ENCODE peak calls at places on chromosome 13, in ten cellular contexts. N is EL; V is activated effector memory CD4-positive, alpha-beta T cell treated with Interleukin-2 at 50 U/mL for 16 hours; P is right cardiac atrium; M is activated CD4-positive, alpha-beta T cell treated with anti-CD3 and anti-CD28 coated beads for 1 hour; G is mucosa of descending colon; L is tibial artery; H is ovary; W is NCI-H82; Q is progenitor cell of endocrine pancreas. C is an unnamed sample.
A peak's percentile ranks its signal among the peaks of the same experiment; 100 is the strongest.

GRCh38 chr13:46624353-46624752 is 71.4 kb downstream of the LRCH1 start:
- DNase-seq in N (no peak), V (no peak), P (no peak), M (no peak), G (no peak), L (no peak), H (no peak), W (no peak), Q (no peak), C (no peak)

GRCh38 chr13:89227356-89227755 is 1556.2 kb downstream of the SLITRK5 start:
- DNase-seq in N (no peak), V (no peak), P (no peak), M (no peak), G (no peak), L (no peak), H (no peak), W (no peak), Q (no peak), C (no peak)

GRCh38 chr13:48501705-48502104 is 31.2 kb downstream of the RCBTB2 start:
- DNase-seq in N (no peak), V (no peak), P (no peak), M (no peak), G (no peak), L (no peak), H (no peak), W (no peak), Q (no peak), C (no peak)

GRCh38 chr13:51015973-51016372 is 95.1 kb downstream of the C13orf42 start:
- DNase-seq in N (no peak), V (no peak), P (no peak), M (no peak), G (no peak), L (no peak), H (no peak), W (no peak), Q (no peak), C (no peak)

GRCh38 chr13:49307365-49307764 is 59.6 kb downstream of the CDADC1 start:
- DNase-seq in N (no peak), V (no peak), P (peak; percentile 81), M (no peak), G (no peak), L (peak; percentile 76), H (no peak), W (no peak), Q (no peak), C (no peak)

GRCh38 chr13:96020155-96020575 is 33.0 kb downstream of the UGGT2 start:
- DNase-seq in N (peak; percentile 50), V (no peak), P (no peak), M (no peak), G (peak; percentile 54), L (no peak), H (no peak), W (peak; percentile 78), Q (no peak), C (peak; percentile 77)

GRCh38 chr13:34805347-34805746 is 136.7 kb upstream of the NBEA start:
- DNase-seq in N (peak; percentile 42), V (no peak), P (no peak), M (no peak), G (no peak), L (no peak), H (no peak), W (no peak), Q (no peak), C (no peak)

GRCh38 chr13:41613471-41613870 is 156.1 kb downstream of the RGCC start:
- DNase-seq in N (no peak), V (no peak), P (no peak), M (no peak), G (no peak), L (no peak), H (no peak), W (no peak), Q (no peak), C (no peak)

GRCh38 chr13:100818706-100819105 is 144.1 kb upstream of the TMTC4 start:
- DNase-seq in N (no peak), V (no peak), P (no peak), M (no peak), G (no peak), L (no peak), H (no peak), W (no peak), Q (no peak), C (no peak)

GRCh38 chr13:99686944-99687382 is 185.7 kb downstream of the TM9SF2 start:
- DNase-seq in N (no peak), V (no peak), P (no peak), M (no peak), G (peak; percentile 44), L (no peak), H (no peak), W (no peak), Q (no peak), C (no peak)

GRCh38 chr13:68048802-68049359 is 818.7 kb upstream of the PCDH9 start:
- DNase-seq in N (no peak), V (no peak), P (no peak), M (no peak), G (no peak), L (no peak), H (no peak), W (no peak), Q (no peak), C (no peak)

GRCh38 chr13:107992542-107992941 is 222.8 kb downstream of the LIG4 start:
- DNase-seq in N (no peak), V (no peak), P (no peak), M (no peak), G (no peak), L (no peak), H (no peak), W (no peak), Q (no peak), C (no peak)

GRCh38 chr13:77902319-77902963 is 16.2 kb downstream of the EDNRB start:
- DNase-seq in N (no peak), V (no peak), P (no peak), M (no peak), G (no peak), L (no peak), H (no peak), W (no peak), Q (no peak), C (no peak)

GRCh38 chr13:87677043-87677333 is 5.8 kb downstream of the SLITRK5 start:
- DNase-seq in N (no peak), V (no peak), P (no peak), M (no peak), G (no peak), L (no peak), H (no peak), W (no peak), Q (no peak), C (no peak)

GRCh38 chr13:94028234-94029145 is 451.0 kb downstream of the DCT start:
- DNase-seq in N (no peak), V (no peak), P (no peak), M (no peak), G (no peak), L (no peak), H (no peak), W (no peak), Q (no peak), C (no peak)

GRCh38 chr13:107765724-107766436 is 449.5 kb downstream of the LIG4 start:
- DNase-seq in N (no peak), V (no peak), P (no peak), M (no peak), G (no peak), L (no peak), H (no peak), W (peak; percentile 85), Q (no peak), C (peak; percentile 64)

GRCh38 chr13:110010433-110011135 is 224.2 kb upstream of the IRS2 start:
- DNase-seq in N (peak; percentile 19), V (no peak), P (no peak), M (no peak), G (no peak), L (no peak), H (no peak), W (no peak), Q (no peak), C (no peak)

GRCh38 chr13:23899555-23899954 is 2.3 kb upstream of the C1QTNF9B start:
- DNase-seq in N (peak; percentile 52), V (no peak), P (no peak), M (no peak), G (peak; percentile 18), L (peak; percentile 29), H (peak; percentile 32), W (peak; percentile 27), Q (no peak), C (peak; percentile 50)

GRCh38 chr13:90979059-90979458 is 368.4 kb upstream of the MIR17HG start:
- DNase-seq in N (no peak), V (no peak), P (no peak), M (no peak), G (no peak), L (no peak), H (no peak), W (no peak), Q (no peak), C (no peak)

GRCh38 chr13:75959861-75960481 is 323.8 kb downstream of the LMO7 start:
- DNase-seq in N (no peak), V (no peak), P (no peak), M (no peak), G (no peak), L (no peak), H (no peak), W (no peak), Q (no peak), C (no peak)

GRCh38 chr13:97179501-97179900 is 42.6 kb upstream of the MBNL2 start:
- DNase-seq in N (no peak), V (no peak), P (no peak), M (no peak), G (no peak), L (no peak), H (no peak), W (no peak), Q (no peak), C (no peak)

GRCh38 chr13:40333238-40333637 is 333.2 kb downstream of the FOXO1 start:
- DNase-seq in N (peak; percentile 10), V (no peak), P (no peak), M (no peak), G (no peak), L (no peak), H (no peak), W (no peak), Q (no peak), C (no peak)

GRCh38 chr13:52356327-52356726 is 49.6 kb downstream of the THSD1 start:
- DNase-seq in N (peak; percentile 81), V (no peak), P (no peak), M (no peak), G (no peak), L (no peak), H (no peak), W (no peak), Q (no peak), C (no peak)

GRCh38 chr13:25598421-25598820 is 226.6 kb downstream of the ATP8A2 start:
- DNase-seq in N (no peak), V (no peak), P (no peak), M (no peak), G (no peak), L (no peak), H (no peak), W (no peak), Q (no peak), C (no peak)

GRCh38 chr13:51795419-51795818 is 8.5 kb downstream of the DHRS12 start:
- DNase-seq in N (no peak), V (no peak), P (no peak), M (no peak), G (no peak), L (no peak), H (no peak), W (no peak), Q (no peak), C (no peak)

GRCh38 chr13:20174656-20175405 is 14.0 kb upstream of the GJA3 start:
- DNase-seq in N (peak; percentile 96), V (peak; percentile 48), P (peak; percentile 82), M (peak; percentile 54), G (peak; percentile 72), L (peak; percentile 85), H (no peak), W (peak; percentile 30), Q (no peak), C (peak; percentile 73)

GRCh38 chr13:98915563-98916348 is 62.1 kb downstream of the DOCK9 start:
- DNase-seq in N (no peak), V (no peak), P (no peak), M (no peak), G (no peak), L (no peak), H (no peak), W (no peak), Q (no peak), C (no peak)

GRCh38 chr13:87123987-87124784 is 547.0 kb upstream of the SLITRK5 start:
- DNase-seq in N (peak; percentile 0), V (no peak), P (no peak), M (no peak), G (no peak), L (no peak), H (no peak), W (peak; percentile 39), Q (no peak), C (no peak)

C was measured in endothelial cell of umbilical vein.